ENCODE peak calls at places on chromosomes 2 and 18, in six cellular contexts. I, T, O, P, Y and S are unnamed samples.
A peak's percentile ranks its signal among the peaks of the same experiment; 100 is the strongest.

GRCh38 chr2:134218928-134219707 is 34.8 kb upstream of the MGAT5 start:
- DNase-seq in O (no peak), P (no peak), Y (no peak), I (peak; percentile 22), T (no peak), S (no peak)

GRCh38 chr2:151760139-151760650 is 25.9 kb upstream of the NEB start:
- DNase-seq in P (no peak), O (peak; percentile 46), T (no peak), Y (no peak), I (no peak), S (no peak)

GRCh38 chr2:26692814-26693286 is 328 bp downstream of the KCNK3 start:
- DNase-seq in P (peak; percentile 52), T (peak; percentile 22), Y (peak; percentile 82), O (no peak), I (no peak), S (no peak)

GRCh38 chr2:18437909-18438308 is 122.5 kb downstream of the RDH14 start:
- DNase-seq in I (no peak), Y (no peak), O (no peak), P (no peak), T (no peak), S (no peak)

GRCh38 chr18:77127769-77128671 is 4.6 kb downstream of the MBP start:
- DNase-seq in I (no peak), P (no peak), T (no peak), O (no peak), Y (no peak), S (no peak)

GRCh38 chr18:63890950-63891304 is 3.4 kb downstream of the SERPINB2 start:
- DNase-seq in Y (no peak), T (no peak), O (no peak), P (peak; percentile 55), I (no peak), S (no peak)

GRCh38 chr2:65069425-65069824 is 13.2 kb downstream of the CEP68 start:
- DNase-seq in I (no peak), P (no peak), T (no peak), O (no peak), Y (no peak), S (no peak)

GRCh38 chr2:53505814-53506213 is 261.8 kb upstream of the CHAC2 start:
- DNase-seq in Y (no peak), O (no peak), T (no peak), I (no peak), P (no peak), S (no peak)

GRCh38 chr2:72576459-72576858 is 249.4 kb downstream of the EXOC6B start:
- DNase-seq in P (no peak), T (no peak), I (no peak), O (no peak), Y (no peak), S (no peak)

GRCh38 chr18:10923671-10924070 is 225.7 kb downstream of the PIEZO2 start:
- DNase-seq in O (no peak), T (no peak), Y (no peak), I (no peak), P (no peak), S (no peak)

GRCh38 chr2:190655113-190655512 is 6.2 kb downstream of the NAB1 start:
- DNase-seq in T (no peak), I (no peak), P (peak; percentile 73), Y (no peak), O (no peak), S (no peak)

GRCh38 chr2:74850816-74851566 is 17.1 kb downstream of the HK2 start:
- DNase-seq in Y (no peak), I (no peak), O (no peak), P (no peak), T (no peak), S (no peak)

GRCh38 chr2:46569766-46570165 is 90.4 kb downstream of the TMEM247 start:
- DNase-seq in Y (no peak), I (no peak), T (no peak), P (no peak), O (no peak), S (no peak)

GRCh38 chr2:51649366-51649765 is 617.4 kb upstream of the NRXN1 start:
- DNase-seq in I (no peak), O (no peak), T (no peak), P (no peak), Y (no peak), S (no peak)

GRCh38 chr18:55589625-55590291 is 1.8 kb upstream of the TCF4 start:
- DNase-seq in I (no peak), Y (peak; percentile 94), T (peak; percentile 94), P (peak; percentile 98), O (peak; percentile 91), S (peak; percentile 49)

GRCh38 chr2:119407430-119408220 is 24.0 kb upstream of the TMEM37 start:
- DNase-seq in T (peak; percentile 71), Y (peak; percentile 76), O (peak; percentile 61), P (peak; percentile 35), I (no peak), S (no peak)

GRCh38 chr2:233480490-233481202 is 85.9 kb downstream of the USP40 start:
- DNase-seq in T (no peak), O (no peak), Y (peak; percentile 22), P (peak; percentile 59), I (no peak), S (no peak)